ENCODE peak calls at places on chromosomes 1 and 21, in five cellular contexts. S, Y, K, H and O are unnamed samples.

GRCh38 chr1:177355575-177355974 is 184.8 kb downstream of the BRINP2 start:
- DNase-seq in H (no peak), K (no peak), Y (no peak), S (peak; percentile 16), O (no peak)

GRCh38 chr1:68140536-68140935 is 90.1 kb upstream of the DIRAS3 start:
- DNase-seq in H (no peak), S (no peak), Y (no peak), K (no peak), O (no peak)

GRCh38 chr1:113940365-113941244 is 11.5 kb downstream of the HIPK1 start:
- DNase-seq in S (no peak), H (no peak), Y (peak; percentile 67), K (no peak), O (no peak)

GRCh38 chr1:182962554-182963115 is 9.7 kb upstream of the SHCBP1L start:
- DNase-seq in H (peak; percentile 75), S (peak; percentile 86), K (peak; percentile 93), Y (no peak), O (no peak)

GRCh38 chr1:155527672-155528071 is 34.9 kb downstream of the ASH1L start:
- DNase-seq in S (peak; percentile 19), K (no peak), H (no peak), Y (no peak), O (no peak)

GRCh38 chr1:98794196-98794886 is 132.8 kb downstream of the SNX7 start:
- DNase-seq in H (no peak), S (peak; percentile 62), Y (peak; percentile 68), K (peak; percentile 21), O (no peak)

GRCh38 chr21:43981871-43982210 is 30.3 kb upstream of the TRAPPC10 start:
- DNase-seq in H (no peak), S (no peak), Y (no peak), K (no peak), O (no peak)

GRCh38 chr1:156073740-156074139 is 8.5 kb downstream of the MEX3A start:
- DNase-seq in S (no peak), H (no peak), K (no peak), Y (no peak), O (no peak)

GRCh38 chr1:201970334-201971159 is 11.9 kb upstream of the RNPEP start:
- DNase-seq in H (no peak), S (no peak), Y (no peak), K (no peak), O (no peak)

GRCh38 chr1:176989023-176989422 is 175.5 kb downstream of the ASTN1 start:
- DNase-seq in Y (no peak), H (no peak), S (no peak), K (no peak), O (no peak)

GRCh38 chr1:10152709-10153284 is 57.6 kb upstream of the KIF1B start:
- DNase-seq in S (peak; percentile 40), K (peak; percentile 15), Y (no peak), H (peak; percentile 46), O (no peak)

GRCh38 chr1:214002060-214002459 is 14.3 kb downstream of the PROX1 start:
- DNase-seq in H (no peak), Y (no peak), K (no peak), S (no peak), O (no peak)

GRCh38 chr1:75908717-75909152 is 23.5 kb downstream of the ASB17 start:
- DNase-seq in H (no peak), S (no peak), Y (no peak), K (peak; percentile 4), O (no peak)

GRCh38 chr1:98355656-98356384 is 305.7 kb upstream of the SNX7 start:
- DNase-seq in H (no peak), K (no peak), Y (no peak), S (no peak), O (no peak)

GRCh38 chr1:110150330-110151174 is at the start of gene SLC6A17:
- DNase-seq in Y (no peak), H (no peak), K (peak; percentile 66), S (no peak), O (no peak)

GRCh38 chr1:159867322-159868064 is 5.0 kb upstream of the VSIG8 start:
- DNase-seq in S (peak; percentile 91), H (peak; percentile 39), Y (no peak), K (no peak), O (no peak)

GRCh38 chr1:151556052-151556451 is 15.9 kb downstream of the TUFT1 start:
- DNase-seq in H (no peak), Y (no peak), S (no peak), K (no peak), O (no peak)

GRCh38 chr1:197731449-197731848 is 43.8 kb downstream of the DENND1B start:
- DNase-seq in K (no peak), Y (no peak), S (no peak), H (no peak), O (no peak)

GRCh38 chr1:224502459-224503160 is 68.0 kb upstream of the WDR26 start:
- DNase-seq in H (peak; percentile 29), Y (no peak), S (peak; percentile 69), K (no peak), O (no peak)

GRCh38 chr1:203128691-203129500 is 1.4 kb downstream of the ADORA1 start:
- DNase-seq in K (no peak), S (no peak), H (no peak), Y (peak; percentile 42), O (peak; percentile 33)

GRCh38 chr1:99573431-99574217 is 72.3 kb upstream of the PALMD start:
- DNase-seq in S (no peak), H (no peak), K (no peak), Y (no peak), O (no peak)

GRCh38 chr1:231421616-231421970 is 494 bp downstream of the EGLN1 start:
- DNase-seq in Y (no peak), S (peak; percentile 44), K (no peak), H (no peak), O (no peak)

GRCh38 chr1:109759513-109760334 is 4.0 kb downstream of the EPS8L3 start:
- DNase-seq in K (no peak), S (no peak), Y (peak; percentile 45), H (peak; percentile 47), O (peak; percentile 65)

GRCh38 chr1:154994269-154994977 is 1.0 kb downstream of the LENEP start:
- DNase-seq in Y (no peak), H (no peak), K (no peak), S (no peak), O (no peak)

GRCh38 chr1:223727541-223727940 is 15.2 kb downstream of the CAPN2 start:
- DNase-seq in H (no peak), Y (no peak), K (no peak), S (no peak), O (no peak)

GRCh38 chr1:26740958-26741357 is 45.1 kb downstream of the ARID1A start:
- DNase-seq in Y (no peak), S (peak; percentile 24), K (no peak), H (no peak), O (no peak)

DNA sequence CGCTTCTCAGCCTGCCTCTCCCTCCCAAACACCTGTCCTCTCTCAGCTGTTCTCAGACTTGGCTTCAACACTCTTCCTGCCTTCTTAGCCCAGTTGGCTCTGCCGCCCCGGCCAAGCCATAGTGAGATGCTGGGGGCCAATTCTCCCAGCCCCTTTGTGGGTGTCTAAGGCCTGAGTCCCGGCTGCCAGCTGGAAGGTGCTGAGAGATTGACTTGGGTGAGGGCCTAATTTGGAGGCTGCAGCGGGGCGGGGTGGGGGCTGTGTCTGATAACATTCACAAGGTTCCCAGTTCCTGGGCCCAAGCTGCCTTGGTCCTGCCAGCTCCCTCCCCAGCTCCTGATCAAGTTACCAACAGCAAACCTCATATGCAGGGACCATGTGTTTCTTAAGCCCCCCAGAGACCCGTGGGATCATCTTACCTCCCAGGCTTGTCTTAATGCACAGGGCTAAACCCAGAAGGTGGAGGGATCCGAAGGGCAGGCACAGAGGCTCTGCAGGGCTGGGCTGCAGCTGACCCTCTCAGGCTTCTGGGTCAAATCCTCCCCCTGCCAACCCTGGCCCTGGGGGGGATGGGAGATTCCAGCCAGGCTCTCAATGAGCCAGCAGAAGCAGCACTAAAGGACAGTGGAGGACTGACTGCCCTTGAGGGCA is 9.8 kb downstream of the INKA2 start:
- DNase-seq in H (no peak), K (no peak), S (no peak), Y (peak; percentile 41), O (peak; percentile 56)
- H3K27ac ChIP-seq in H (no peak overlapping the region), K (no peak overlapping the region), S (no peak overlapping the region), Y (no peak overlapping the region), O (no peak overlapping the region)

DNA sequence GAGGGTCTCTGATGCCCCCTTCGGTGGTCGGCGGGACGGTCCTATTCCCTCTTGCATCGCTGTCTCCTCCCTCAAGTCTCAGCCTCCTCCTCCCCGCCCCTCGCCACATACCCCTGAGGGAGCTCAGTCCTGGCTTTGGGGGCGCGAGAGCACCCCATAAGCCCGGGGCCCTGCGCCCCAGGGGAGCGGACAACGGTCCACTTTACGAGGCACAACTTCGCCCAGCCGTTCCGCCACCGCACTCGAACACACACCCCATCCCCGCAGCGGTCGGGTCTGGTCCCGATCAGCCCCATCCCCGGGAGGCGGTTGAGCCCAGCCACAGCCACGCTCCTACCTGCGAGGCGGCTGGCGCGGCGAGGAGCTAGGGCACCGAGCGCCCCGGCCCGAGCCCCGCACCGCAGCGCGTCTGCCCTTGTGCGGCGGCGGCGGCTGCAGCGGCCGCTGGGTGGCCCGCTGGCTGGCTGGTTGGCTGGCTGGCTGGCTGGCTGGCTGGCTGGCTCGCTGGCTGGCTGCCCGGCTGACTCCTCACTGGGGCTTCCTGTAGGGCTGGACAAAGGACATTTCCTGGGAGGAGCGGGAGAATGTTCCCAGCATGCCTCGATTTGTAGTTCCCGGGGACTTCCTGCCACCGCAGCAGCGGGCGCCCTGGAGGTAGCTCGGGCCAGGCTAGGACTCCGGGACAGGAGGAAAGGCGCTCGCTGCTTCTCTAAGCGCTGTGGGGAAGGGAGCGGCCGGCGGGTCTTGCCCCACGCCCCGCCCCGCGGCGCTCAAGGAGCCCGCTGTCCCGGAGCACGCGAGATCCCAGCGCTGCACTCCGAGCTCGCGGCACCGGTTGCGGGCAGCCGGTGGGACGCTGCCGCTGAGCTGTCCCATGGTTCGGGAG is at the start of gene ZNF697:
- DNase-seq in K (peak; percentile 85), H (peak; percentile 98), Y (no peak), S (peak; percentile 99), O (peak; percentile 98)
- H3K4me3 ChIP-seq in K (peak within 1 kb of the TSS; percentile 94), H (peak within 1 kb of the TSS; percentile 65), Y (peak within 1 kb of the TSS; percentile 34), S (peak within 1 kb of the TSS; percentile 81), O (peak within 1 kb of the TSS; percentile 97)

GRCh38 chr1:218249757-218250156 is 35.3 kb upstream of the RRP15 start:
- DNase-seq in Y (no peak), K (no peak), H (no peak), S (no peak), O (no peak)

GRCh38 chr1:218247339-218247738 is 37.8 kb upstream of the RRP15 start:
- DNase-seq in K (no peak), Y (no peak), H (no peak), S (no peak), O (no peak)

GRCh38 chr1:218254296-218254918 is 30.7 kb upstream of the RRP15 start:
- DNase-seq in S (no peak), H (no peak), K (no peak), Y (no peak), O (no peak)

DNA sequence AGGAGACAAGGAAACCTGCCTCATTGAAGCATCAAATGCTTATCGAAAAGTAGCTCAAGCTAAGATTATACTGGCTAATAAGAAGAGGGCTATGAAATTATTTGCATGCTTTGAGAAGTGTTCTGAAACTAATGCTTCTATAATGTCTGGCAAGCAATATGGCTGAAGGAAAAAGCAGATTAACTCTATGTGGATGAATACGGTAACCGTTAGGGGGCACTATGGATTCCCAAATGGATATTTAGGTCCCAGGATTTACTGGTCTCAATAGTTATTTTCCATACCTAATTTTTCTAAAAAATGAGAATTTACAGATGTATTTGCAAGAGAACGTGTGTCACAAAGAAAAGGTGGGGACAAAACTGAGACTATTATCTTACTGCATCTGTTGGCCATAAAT is 34.6 kb upstream of the RRP15 start:
- DNase-seq in K (no peak), H (no peak), Y (no peak), S (no peak), O (no peak)
- TF ChIP-seq CTCF in K (no peak), H (no peak), Y (no peak), S (no peak), O (no peak)

GRCh38 chr21:45012661-45013270 is 61.6 kb upstream of the ADARB1 start:
- DNase-seq in Y (no peak), S (no peak), K (peak; percentile 22), H (peak; percentile 6), O (no peak)
- H3K27ac ChIP-seq in Y (no peak overlapping the region), S (no peak overlapping the region), K (peak overlapping the region; percentile 68), H (no peak overlapping the region), O (peak overlapping the region; percentile 51)